ENCODE peak calls at places on chromosomes 4 and X, in eight cellular contexts. R is IMR-90, Z is tibial nerve, W is ovary, V is transverse colon, U is Peyer's patch, N is A549, X is stomach. O is an unnamed sample.

GRCh38 chr4:101458914-101459313 is 111.6 kb upstream of the PPP3CA start:
- DNase-seq in R (peak), Z (no peak), W (no peak), V (no peak), U (no peak), N (no peak), X (no peak), O (no peak)

GRCh38 chrX:119784747-119785446 is 6.5 kb downstream of the RPL39 start:
- DNase-seq in R (peak), Z (no peak), W (no peak), V (peak), U (peak), N (peak), X (peak), O (no peak)

GRCh38 chrX:46125139-46125538 is 420.1 kb downstream of the ZNF674 start:
- DNase-seq in R (no peak), Z (no peak), W (no peak), V (no peak), U (no peak), N (no peak), X (no peak), O (no peak)

GRCh38 chr4:122793811-122794210 is 32.8 kb upstream of the FGF2 start:
- DNase-seq in R (no peak), Z (no peak), W (no peak), V (no peak), U (no peak), N (no peak), X (no peak), O (no peak)

GRCh38 chrX:149010026-149010898 is 494.8 kb downstream of the IDS start:
- DNase-seq in R (no peak), Z (no peak), W (no peak), V (no peak), U (no peak), N (no peak), X (no peak), O (no peak)

GRCh38 chrX:386768-387575 is at the start of gene PPP2R3B:
- DNase-seq in R (peak), Z (peak), W (peak), V (peak), U (peak), N (peak), X (peak), O (peak)

GRCh38 chrX:132023896-132024386 is 839 bp downstream of the STK26 start:
- DNase-seq in R (no peak), Z (no peak), W (no peak), V (no peak), U (no peak), N (peak), X (no peak), O (no peak)

GRCh38 chrX:150582338-150582948 is 14.0 kb downstream of the MTM1 start:
- DNase-seq in R (no peak), Z (no peak), W (no peak), V (no peak), U (no peak), N (no peak), X (no peak), O (no peak)

GRCh38 chrX:154444001-154444754 is at the start of gene FAM50A:
- DNase-seq in R (peak), Z (peak), W (peak), V (peak), U (peak), N (peak), X (peak), O (peak)

GRCh38 chrX:8684201-8684600 is 47.7 kb downstream of the ANOS1 start:
- DNase-seq in R (no peak), Z (no peak), W (no peak), V (no peak), U (no peak), N (no peak), X (no peak), O (no peak)

GRCh38 chr4:7295201-7295916 is 103.0 kb downstream of the SORCS2 start:
- DNase-seq in R (no peak), Z (peak), W (peak), V (peak), U (no peak), N (no peak), X (no peak), O (no peak)

GRCh38 chrX:111823068-111823467 is 52.9 kb upstream of the TRPC5OS start:
- DNase-seq in R (peak), Z (no peak), W (no peak), V (no peak), U (no peak), N (peak), X (no peak), O (no peak)

GRCh38 chr4:88949605-88950004 is 107.4 kb downstream of the FAM13A start:
- DNase-seq in R (no peak), Z (no peak), W (no peak), V (no peak), U (no peak), N (no peak), X (no peak), O (no peak)

GRCh38 chrX:123081766-123082165 is 102.3 kb upstream of the GRIA3 start:
- DNase-seq in R (no peak), Z (no peak), W (no peak), V (no peak), U (no peak), N (no peak), X (no peak), O (no peak)

GRCh38 chr4:65018313-65018712 is 609.1 kb upstream of the TECRL start:
- DNase-seq in R (no peak), Z (no peak), W (no peak), V (no peak), U (no peak), N (no peak), X (no peak), O (no peak)

GRCh38 chr4:173367946-173368345 is 2.8 kb upstream of the SAP30 start:
- DNase-seq in R (peak), Z (no peak), W (no peak), V (no peak), U (no peak), N (no peak), X (no peak), O (no peak)

GRCh38 chr4:108168672-108169562 is at the start of gene LEF1:
- DNase-seq in R (peak), Z (no peak), W (no peak), V (peak), U (peak), N (no peak), X (peak), O (no peak)

GRCh38 chrX:6299724-6300123 is 71.1 kb upstream of the NLGN4X start:
- DNase-seq in R (no peak), Z (no peak), W (no peak), V (no peak), U (no peak), N (no peak), X (no peak), O (no peak)

GRCh38 chr4:2068198-2068470 is 9.0 kb downstream of the NAT8L start:
- DNase-seq in R (no peak), Z (no peak), W (no peak), V (no peak), U (no peak), N (no peak), X (no peak), O (no peak)

GRCh38 chrX:119045884-119046283 is 26.9 kb upstream of the CT47C1 start:
- DNase-seq in R (no peak), Z (no peak), W (no peak), V (no peak), U (no peak), N (no peak), X (no peak), O (no peak)

GRCh38 chrX:23317799-23318724 is 16.6 kb upstream of the PTCHD1 start:
- DNase-seq in R (no peak), Z (no peak), W (no peak), V (peak), U (no peak), N (peak), X (no peak), O (no peak)

GRCh38 chrX:66074920-66075879 is 35.3 kb upstream of the VSIG4 start:
- DNase-seq in R (no peak), Z (no peak), W (no peak), V (peak), U (no peak), N (no peak), X (no peak), O (no peak)

GRCh38 chr4:103754844-103755243 is 35.1 kb upstream of the TACR3 start:
- DNase-seq in R (no peak), Z (no peak), W (no peak), V (peak), U (no peak), N (no peak), X (peak), O (no peak)

GRCh38 chr4:85722806-85723205 is 247.9 kb downstream of the ARHGAP24 start:
- DNase-seq in R (no peak), Z (no peak), W (no peak), V (no peak), U (no peak), N (no peak), X (no peak), O (no peak)

GRCh38 chr4:83546796-83547195 is 10.9 kb downstream of the GPAT3 start:
- DNase-seq in R (no peak), Z (no peak), W (no peak), V (no peak), U (no peak), N (no peak), X (no peak), O (no peak)

GRCh38 chrX:140815868-140816267 is 106.3 kb downstream of the LINC00632 start:
- DNase-seq in R (peak), Z (no peak), W (no peak), V (no peak), U (no peak), N (no peak), X (no peak), O (no peak)

GRCh38 chr4:185782523-185782922 is 29.5 kb downstream of the SORBS2 start:
- DNase-seq in R (peak), Z (no peak), W (no peak), V (no peak), U (no peak), N (peak), X (no peak), O (no peak)

GRCh38 chr4:7124643-7125442 is 57.0 kb upstream of the GRPEL1 start:
- DNase-seq in R (peak), Z (peak), W (peak), V (peak), U (no peak), N (no peak), X (peak), O (no peak)

GRCh38 chr4:15542795-15543194 is 73.1 kb downstream of the CC2D2A start:
- DNase-seq in R (no peak), Z (no peak), W (no peak), V (no peak), U (no peak), N (no peak), X (no peak), O (no peak)

GRCh38 chr4:153143527-153144348 is 60.5 kb upstream of the TRIM2 start:
- DNase-seq in R (peak), Z (no peak), W (no peak), V (peak), U (no peak), N (no peak), X (peak), O (no peak)

GRCh38 chr4:127782025-127782274 is 172 bp upstream of the HSPA4L start:
- DNase-seq in R (peak), Z (peak), W (no peak), V (peak), U (peak), N (peak), X (peak), O (peak)

GRCh38 chrX:80808854-80809493 is 703 bp downstream of the BRWD3 start:
- DNase-seq in R (no peak), Z (no peak), W (peak), V (peak), U (peak), N (peak), X (no peak), O (no peak)

GRCh38 chr4:20922962-20923361 is 222.7 kb downstream of the PACRGL start:
- DNase-seq in R (no peak), Z (no peak), W (no peak), V (no peak), U (no peak), N (no peak), X (no peak), O (no peak)

GRCh38 chr4:101199507-101200285 is 147.6 kb downstream of the PPP3CA start:
- DNase-seq in R (peak), Z (no peak), W (no peak), V (no peak), U (no peak), N (no peak), X (no peak), O (no peak)

GRCh38 chr4:168334053-168334452 is 15.5 kb upstream of the DDX60 start:
- DNase-seq in R (no peak), Z (no peak), W (no peak), V (no peak), U (no peak), N (no peak), X (no peak), O (no peak)

GRCh38 chr4:52126946-52127345 is 75.8 kb downstream of the SPATA18 start:
- DNase-seq in R (peak), Z (no peak), W (no peak), V (no peak), U (no peak), N (no peak), X (no peak), O (no peak)

GRCh38 chr4:31235961-31236360 is 515.8 kb downstream of the PCDH7 start:
- DNase-seq in R (no peak), Z (no peak), W (no peak), V (no peak), U (no peak), N (no peak), X (no peak), O (no peak)

GRCh38 chrX:108186811-108187210 is 95.2 kb downstream of the ATG4A start:
- DNase-seq in R (peak), Z (no peak), W (no peak), V (no peak), U (no peak), N (peak), X (no peak), O (no peak)

GRCh38 chr4:120071192-120071795 is 4.6 kb upstream of the MAD2L1 start:
- DNase-seq in R (peak), Z (no peak), W (no peak), V (peak), U (no peak), N (peak), X (no peak), O (no peak)

GRCh38 chr4:1593038-1593417 is 91.1 kb downstream of the FAM53A start:
- DNase-seq in R (no peak), Z (no peak), W (no peak), V (no peak), U (no peak), N (no peak), X (no peak), O (no peak)

DNA sequence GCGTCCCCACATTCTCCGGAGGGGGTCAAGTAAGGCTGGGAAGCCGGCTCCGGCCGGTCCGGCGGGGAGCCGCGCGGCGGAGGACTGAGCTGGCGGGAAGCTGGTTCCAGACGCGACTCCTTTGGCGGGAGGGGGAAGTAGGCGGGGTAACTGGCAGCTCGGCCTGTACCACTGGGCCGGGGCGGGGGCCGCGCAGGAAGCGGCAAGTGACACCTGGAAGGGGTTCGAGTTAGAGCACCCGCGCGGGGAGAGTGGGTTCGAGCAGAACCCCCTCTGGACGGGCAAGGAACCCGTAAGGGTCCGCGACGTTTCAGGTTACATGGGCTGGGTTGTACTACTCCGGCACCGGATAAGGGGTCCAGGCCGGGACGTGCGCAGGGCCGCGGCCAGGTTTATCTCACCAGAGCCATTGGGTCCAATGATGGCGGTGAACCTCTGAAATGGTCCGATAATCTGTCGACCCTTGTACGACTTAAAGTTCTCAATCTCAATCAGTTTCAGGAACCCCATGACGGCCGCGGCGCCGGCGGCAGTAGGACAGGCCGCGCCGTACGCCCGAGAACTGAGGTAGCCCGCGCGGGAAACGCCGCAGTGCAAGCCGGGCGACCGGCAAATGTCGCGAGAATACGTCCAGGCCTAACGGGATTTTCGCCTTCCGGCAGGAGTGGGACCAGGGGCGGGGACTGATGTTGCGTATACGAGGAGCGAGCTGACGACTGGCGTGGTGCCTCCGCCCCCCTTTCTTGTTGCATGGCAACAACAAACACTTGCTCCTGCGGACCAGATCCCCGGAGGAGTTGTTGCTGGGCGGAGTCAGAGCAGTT is at the start of the genes RIBC1 and SMC1A:
- DNase-seq in R (peak), Z (peak), W (peak), V (peak), U (peak), N (peak), X (peak), O (peak)
- TF ChIP-seq POLR2A in R (peak), Z (peak), W (peak), V (peak), U (peak), N (peak), X (no peak), O (no peak)

GRCh38 chr4:98928131-98928504 is 815 bp downstream of the EIF4E start:
- DNase-seq in R (peak), Z (no peak), W (peak), V (peak), U (peak), N (peak), X (peak), O (peak)
- TF ChIP-seq POLR2A in R (no peak), Z (no peak), W (no peak), V (no peak), U (no peak), N (peak), X (no peak), O (no peak)

GRCh38 chr4:183504064-183504929 is 561 bp upstream of the ING2 start:
- DNase-seq in R (peak), Z (peak), W (peak), V (peak), U (peak), N (peak), X (peak), O (peak)

GRCh38 chr4:183506389-183506735 is 1.5 kb downstream of the ING2 start:
- DNase-seq in R (no peak), Z (no peak), W (no peak), V (no peak), U (no peak), N (no peak), X (no peak), O (no peak)

GRCh38 chr4:183504930-183505555 is at the start of gene ING2:
- DNase-seq in R (no peak), Z (no peak), W (peak), V (no peak), U (no peak), N (peak), X (no peak), O (peak)

GRCh38 chr4:183507928-183508327 is 3.1 kb downstream of the ING2 start:
- DNase-seq in R (no peak), Z (no peak), W (no peak), V (no peak), U (no peak), N (no peak), X (no peak), O (no peak)

GRCh38 chr4:183505556-183506388 is 914 bp downstream of the ING2 start:
- DNase-seq in R (peak), Z (peak), W (peak), V (peak), U (peak), N (peak), X (peak), O (peak)
- TF ChIP-seq POLR2A in R (peak), Z (peak), W (peak), V (peak), U (peak), N (peak), X (no peak), O (no peak)

GRCh38 chr4:74660866-74661265 is 133.5 kb downstream of the BTC start:
- DNase-seq in R (no peak), Z (no peak), W (no peak), V (no peak), U (no peak), N (no peak), X (no peak), O (no peak)
- TF ChIP-seq POLR2A in R (no peak), Z (no peak), W (no peak), V (no peak), U (no peak), N (no peak), X (no peak), O (no peak)

GRCh38 chrX:13290891-13291614 is 28.8 kb downstream of the ATXN3L start:
- DNase-seq in R (no peak), Z (no peak), W (no peak), V (no peak), U (no peak), N (no peak), X (no peak), O (no peak)
- TF ChIP-seq POLR2A in R (no peak), Z (no peak), W (no peak), V (no peak), U (no peak), N (no peak), X (no peak), O (no peak)

DNA sequence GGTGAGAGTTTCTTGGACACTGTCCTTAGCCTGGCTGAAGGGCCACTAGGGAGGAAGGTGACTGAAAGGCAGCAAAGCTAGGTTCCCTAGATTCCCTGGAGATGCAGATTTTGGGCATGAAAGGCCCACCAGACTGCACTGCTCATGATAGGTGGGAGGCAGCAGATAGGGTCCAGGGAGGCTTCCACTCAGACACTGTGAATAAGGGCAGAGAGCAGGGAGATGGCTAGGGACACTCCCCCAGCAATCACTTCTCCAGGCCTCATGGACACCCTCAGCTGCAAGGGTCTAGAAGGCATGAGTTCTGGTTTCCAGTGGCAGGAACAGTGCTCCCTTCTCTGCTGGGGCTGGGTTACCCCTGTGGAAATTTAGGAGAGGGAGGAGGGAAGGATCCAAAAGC is 20.1 kb downstream of the ARMCX2 start:
- DNase-seq in R (no peak), Z (no peak), W (no peak), V (no peak), U (no peak), N (no peak), X (no peak), O (no peak)
- TF ChIP-seq POLR2A in R (no peak), Z (no peak), W (no peak), V (no peak), U (no peak), N (no peak), X (no peak), O (no peak)

DNA sequence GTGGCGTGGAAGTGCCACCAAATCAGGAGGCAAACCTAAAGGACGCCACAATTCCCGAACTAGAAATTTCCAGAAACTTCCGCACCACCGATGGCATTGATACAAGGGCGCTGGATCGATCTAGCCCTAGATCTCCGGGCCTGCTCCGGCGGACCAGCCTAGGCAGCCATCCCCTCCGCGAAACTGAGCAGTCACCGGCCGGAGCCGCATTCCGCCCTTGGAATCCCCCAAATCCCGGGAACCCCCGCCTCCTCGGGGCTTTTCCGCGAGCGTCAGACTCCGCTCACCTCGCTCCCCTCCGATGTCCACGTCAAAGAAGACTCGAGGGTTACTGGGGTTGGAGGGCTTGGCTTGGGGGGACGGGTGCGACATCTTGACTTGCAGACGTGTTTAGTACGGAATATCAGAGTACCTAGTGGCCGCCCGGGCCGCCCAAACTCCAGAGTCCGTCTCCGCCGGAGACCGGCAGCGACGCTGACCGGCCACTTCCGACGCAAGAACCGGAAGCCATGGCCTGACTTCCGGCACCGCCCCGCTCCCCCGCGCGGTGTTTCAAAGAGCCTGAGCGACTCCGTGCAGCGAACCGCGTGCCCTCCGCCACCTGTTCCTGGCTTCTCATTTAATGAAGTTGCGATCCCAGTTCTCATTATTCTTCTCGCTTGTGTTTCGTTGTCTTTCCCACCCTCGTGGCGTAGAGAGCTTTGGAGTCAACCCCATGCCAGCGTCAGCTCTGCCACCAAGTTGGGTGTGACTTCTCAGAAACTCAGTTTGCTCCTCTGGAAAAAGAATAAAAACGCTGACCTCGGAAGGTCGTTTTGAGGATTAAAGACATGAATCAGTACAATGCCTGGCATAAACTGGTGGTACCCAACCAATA is at the start of gene PPID:
- DNase-seq in R (peak), Z (peak), W (peak), V (peak), U (peak), N (peak), X (peak), O (peak)
- TF ChIP-seq POLR2A in R (peak), Z (peak), W (peak), V (peak), U (peak), N (peak), X (no peak), O (no peak)

O was measured in lower leg skin.